ENCODE peak calls at places on chromosomes 13 and 19, in nine cellular contexts. One of them, this sample, is unnamed. For H3K4me1, the result is how much of the 10 kb centered on the place peaks cover.

GRCh38 chr13:112874751-112875300 is 94.2 kb upstream of the MCF2L start:
- DNase-seq in H1: no peak
- DNase-seq in suprapubic skin: no peak
- DNase-seq in sigmoid colon: peak
- DNase-seq in breast epithelium: no peak
- DNase-seq in prostate gland: no peak
- DNase-seq in endothelial cell of umbilical vein: no peak
- DNase-seq in K562: no peak
- DNase-seq in transverse colon: no peak
- DNase-seq in this sample: no peak

GRCh38 chr19:49560358-49560900 is 19.9 kb downstream of the NOSIP start:
- DNase-seq in H1: no peak
- DNase-seq in suprapubic skin: no peak
- DNase-seq in sigmoid colon: no peak
- DNase-seq in breast epithelium: no peak
- DNase-seq in prostate gland: no peak
- DNase-seq in endothelial cell of umbilical vein: no peak
- DNase-seq in K562: peak
- DNase-seq in transverse colon: peak
- DNase-seq in this sample: no peak

GRCh38 chr13:113291997-113292862 is 4.8 kb upstream of the LAMP1 start:
- DNase-seq in H1: no peak
- DNase-seq in suprapubic skin: no peak
- DNase-seq in sigmoid colon: no peak
- DNase-seq in breast epithelium: no peak
- DNase-seq in prostate gland: peak
- DNase-seq in endothelial cell of umbilical vein: peak
- DNase-seq in K562: peak
- DNase-seq in transverse colon: no peak
- DNase-seq in this sample: no peak

GRCh38 chr13:107421028-107421427 is 794.3 kb downstream of the LIG4 start:
- DNase-seq in H1: no peak
- DNase-seq in suprapubic skin: no peak
- DNase-seq in sigmoid colon: no peak
- DNase-seq in breast epithelium: no peak
- DNase-seq in prostate gland: no peak
- DNase-seq in endothelial cell of umbilical vein: peak
- DNase-seq in K562: no peak
- DNase-seq in transverse colon: no peak
- DNase-seq in this sample: no peak

GRCh38 chr19:11448923-11449554 is 13.6 kb downstream of the PRKCSH start:
- DNase-seq in H1: no peak
- DNase-seq in suprapubic skin: no peak
- DNase-seq in sigmoid colon: no peak
- DNase-seq in breast epithelium: no peak
- DNase-seq in prostate gland: no peak
- DNase-seq in endothelial cell of umbilical vein: no peak
- DNase-seq in K562: peak
- DNase-seq in transverse colon: no peak
- DNase-seq in this sample: no peak

GRCh38 chr13:77833331-77833863 is 85.2 kb downstream of the EDNRB start:
- DNase-seq in H1: no peak
- DNase-seq in suprapubic skin: no peak
- DNase-seq in sigmoid colon: no peak
- DNase-seq in breast epithelium: no peak
- DNase-seq in prostate gland: no peak
- DNase-seq in endothelial cell of umbilical vein: no peak
- DNase-seq in K562: no peak
- DNase-seq in transverse colon: no peak
- DNase-seq in this sample: no peak

GRCh38 chr13:99075268-99076191 is 97.7 kb upstream of the DOCK9 start:
- DNase-seq in H1: no peak
- DNase-seq in suprapubic skin: no peak
- DNase-seq in sigmoid colon: no peak
- DNase-seq in breast epithelium: no peak
- DNase-seq in prostate gland: no peak
- DNase-seq in endothelial cell of umbilical vein: no peak
- DNase-seq in K562: no peak
- DNase-seq in transverse colon: no peak
- DNase-seq in this sample: no peak

GRCh38 chr13:75263741-75264407 is 218.1 kb downstream of the TBC1D4 start:
- DNase-seq in H1: no peak
- DNase-seq in suprapubic skin: no peak
- DNase-seq in sigmoid colon: no peak
- DNase-seq in breast epithelium: no peak
- DNase-seq in prostate gland: no peak
- DNase-seq in endothelial cell of umbilical vein: no peak
- DNase-seq in K562: no peak
- DNase-seq in transverse colon: no peak
- DNase-seq in this sample: no peak

GRCh38 chr13:45370922-45371406 is 30.0 kb upstream of the TPT1 start:
- DNase-seq in H1: peak
- DNase-seq in suprapubic skin: no peak
- DNase-seq in sigmoid colon: peak
- DNase-seq in breast epithelium: peak
- DNase-seq in prostate gland: peak
- DNase-seq in endothelial cell of umbilical vein: peak
- DNase-seq in K562: peak
- DNase-seq in transverse colon: peak
- DNase-seq in this sample: no peak

GRCh38 chr19:48363500-48363809 is 285 bp downstream of the TMEM143 start:
- DNase-seq in H1: no peak
- DNase-seq in suprapubic skin: no peak
- DNase-seq in sigmoid colon: no peak
- DNase-seq in breast epithelium: no peak
- DNase-seq in prostate gland: no peak
- DNase-seq in endothelial cell of umbilical vein: no peak
- DNase-seq in K562: no peak
- DNase-seq in transverse colon: no peak
- DNase-seq in this sample: no peak

GRCh38 chr19:27748551-27749152 is 1464.3 kb downstream of the UQCRFS1 start:
- DNase-seq in H1: no peak
- DNase-seq in suprapubic skin: peak
- DNase-seq in sigmoid colon: no peak
- DNase-seq in breast epithelium: no peak
- DNase-seq in prostate gland: no peak
- DNase-seq in endothelial cell of umbilical vein: no peak
- DNase-seq in K562: no peak
- DNase-seq in transverse colon: no peak
- DNase-seq in this sample: peak

GRCh38 chr19:51158474-51159129 is 16.5 kb downstream of the SIGLEC7 start:
- DNase-seq in H1: peak
- DNase-seq in suprapubic skin: no peak
- DNase-seq in sigmoid colon: no peak
- DNase-seq in breast epithelium: no peak
- DNase-seq in prostate gland: peak
- DNase-seq in endothelial cell of umbilical vein: peak
- DNase-seq in K562: peak
- DNase-seq in transverse colon: peak
- DNase-seq in this sample: peak

DNA sequence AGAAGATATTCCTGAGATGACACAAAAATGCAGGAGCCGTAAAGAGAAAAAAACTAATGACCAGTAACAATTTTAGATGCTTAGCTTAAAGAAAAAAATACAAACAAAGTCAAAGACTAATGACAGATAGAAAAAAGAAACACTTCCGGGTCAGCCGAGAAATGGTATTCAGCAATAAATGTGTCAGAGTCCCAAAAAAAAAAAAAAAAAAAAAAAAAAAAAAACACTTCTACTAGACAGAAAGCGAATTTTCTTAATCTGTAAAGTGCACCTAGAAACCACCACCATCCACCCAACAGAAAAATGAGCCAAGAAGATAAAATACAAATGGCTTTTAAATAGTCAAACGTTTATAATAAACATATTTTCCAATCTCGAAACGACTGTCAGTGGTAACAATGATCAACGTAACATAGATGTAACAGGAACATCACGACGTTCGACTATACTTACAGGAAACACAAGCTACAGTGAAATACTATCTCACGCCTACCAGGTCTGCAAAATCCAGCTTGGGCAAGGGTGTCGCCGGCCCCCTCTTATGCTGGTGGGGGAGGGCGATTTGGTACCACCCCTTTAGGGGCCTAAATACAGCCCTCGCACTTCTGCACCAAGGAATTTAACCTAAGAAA is 10.6 kb downstream of the ABHD17A start:
- DNase-seq in H1: no peak
- DNase-seq in suprapubic skin: no peak
- DNase-seq in sigmoid colon: no peak
- DNase-seq in breast epithelium: no peak
- DNase-seq in prostate gland: no peak
- DNase-seq in endothelial cell of umbilical vein: no peak
- DNase-seq in K562: no peak
- DNase-seq in transverse colon: no peak
- DNase-seq in this sample: no peak
- H3K4me1 ChIP-seq in H1: under half
- H3K4me1 ChIP-seq in suprapubic skin: under half
- H3K4me1 ChIP-seq in sigmoid colon: under half
- H3K4me1 ChIP-seq in breast epithelium: under half
- H3K4me1 ChIP-seq in prostate gland: under half
- H3K4me1 ChIP-seq in endothelial cell of umbilical vein: under half
- H3K4me1 ChIP-seq in K562: under half
- H3K4me1 ChIP-seq in transverse colon: under half
- H3K4me1 ChIP-seq in this sample: half or more

DNA sequence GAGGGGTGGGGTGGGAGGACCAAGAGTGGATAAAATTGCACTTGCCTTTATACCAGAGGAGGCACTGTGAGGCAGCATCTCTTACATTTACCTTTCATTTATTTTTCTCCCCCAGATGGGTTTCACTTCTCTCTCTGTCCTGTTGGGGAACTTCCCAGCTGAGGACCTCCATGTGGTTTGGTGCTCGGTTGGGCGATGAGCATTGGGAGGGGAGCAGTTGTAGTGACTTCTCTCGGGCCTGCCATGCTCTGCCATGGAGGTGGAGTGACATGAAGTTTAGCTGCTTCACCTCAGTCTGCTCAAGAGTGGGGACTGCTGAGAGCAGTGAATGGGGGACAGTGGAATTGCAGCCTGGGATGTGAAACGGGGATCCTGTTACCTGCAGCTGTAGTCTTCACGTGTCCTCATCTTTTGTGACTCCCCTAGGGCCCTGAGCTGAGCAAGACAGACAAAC is 23.1 kb upstream of the CXCL17 start:
- DNase-seq in H1: no peak
- DNase-seq in suprapubic skin: no peak
- DNase-seq in sigmoid colon: no peak
- DNase-seq in breast epithelium: no peak
- DNase-seq in prostate gland: no peak
- DNase-seq in endothelial cell of umbilical vein: no peak
- DNase-seq in K562: no peak
- DNase-seq in transverse colon: no peak
- DNase-seq in this sample: no peak
- TF ChIP-seq POLR2AphosphoS5 in H1: no peak
- TF ChIP-seq POLR2AphosphoS5 in suprapubic skin: no peak
- TF ChIP-seq POLR2AphosphoS5 in sigmoid colon: no peak
- TF ChIP-seq POLR2AphosphoS5 in breast epithelium: no peak
- TF ChIP-seq POLR2AphosphoS5 in prostate gland: no peak
- TF ChIP-seq POLR2AphosphoS5 in endothelial cell of umbilical vein: no peak
- TF ChIP-seq POLR2AphosphoS5 in K562: no peak
- TF ChIP-seq POLR2AphosphoS5 in transverse colon: no peak
- TF ChIP-seq POLR2AphosphoS5 in this sample: no peak

GRCh38 chr13:78867655-78868054 is 208.7 kb upstream of the OBI1 start:
- DNase-seq in H1: no peak
- DNase-seq in suprapubic skin: no peak
- DNase-seq in sigmoid colon: no peak
- DNase-seq in breast epithelium: no peak
- DNase-seq in prostate gland: no peak
- DNase-seq in endothelial cell of umbilical vein: no peak
- DNase-seq in K562: no peak
- DNase-seq in transverse colon: no peak
- DNase-seq in this sample: no peak
- TF ChIP-seq POLR2A in H1: no peak
- TF ChIP-seq POLR2A in suprapubic skin: no peak
- TF ChIP-seq POLR2A in sigmoid colon: no peak
- TF ChIP-seq POLR2A in breast epithelium: no peak
- TF ChIP-seq POLR2A in prostate gland: no peak
- TF ChIP-seq POLR2A in endothelial cell of umbilical vein: no peak
- TF ChIP-seq POLR2A in K562: no peak
- TF ChIP-seq POLR2A in transverse colon: no peak
- TF ChIP-seq POLR2A in this sample: no peak

GRCh38 chr13:90738881-90739280 is 608.6 kb upstream of the MIR17HG start:
- DNase-seq in H1: no peak
- DNase-seq in suprapubic skin: no peak
- DNase-seq in sigmoid colon: no peak
- DNase-seq in breast epithelium: no peak
- DNase-seq in prostate gland: no peak
- DNase-seq in endothelial cell of umbilical vein: no peak
- DNase-seq in K562: no peak
- DNase-seq in transverse colon: no peak
- DNase-seq in this sample: no peak
- H3K4me1 ChIP-seq in H1: under half
- H3K4me1 ChIP-seq in suprapubic skin: under half
- H3K4me1 ChIP-seq in sigmoid colon: under half
- H3K4me1 ChIP-seq in breast epithelium: under half
- H3K4me1 ChIP-seq in prostate gland: under half
- H3K4me1 ChIP-seq in endothelial cell of umbilical vein: under half
- H3K4me1 ChIP-seq in K562: under half
- H3K4me1 ChIP-seq in transverse colon: under half
- H3K4me1 ChIP-seq in this sample: under half

DNA sequence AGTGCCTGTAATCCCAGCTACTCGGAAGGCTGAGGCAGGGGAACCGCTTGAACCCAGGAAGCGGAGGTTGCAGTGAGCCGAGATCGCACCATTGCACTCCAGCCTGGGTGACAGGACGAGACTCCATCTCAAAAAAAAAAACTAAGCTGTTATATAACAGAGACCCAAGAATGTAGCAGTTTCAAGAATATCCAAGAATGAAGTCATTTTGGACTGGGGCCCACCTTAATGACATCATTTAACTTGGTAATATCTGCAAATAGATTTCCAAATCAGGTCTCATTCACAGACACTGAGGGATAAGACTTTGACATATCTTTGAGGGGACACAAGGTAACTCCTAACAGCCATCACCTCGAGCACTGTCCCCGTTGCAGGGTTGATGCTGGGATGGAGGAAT is 36.5 kb upstream of the MRI1 start:
- DNase-seq in H1: no peak
- DNase-seq in suprapubic skin: no peak
- DNase-seq in sigmoid colon: no peak
- DNase-seq in breast epithelium: no peak
- DNase-seq in prostate gland: no peak
- DNase-seq in endothelial cell of umbilical vein: no peak
- DNase-seq in K562: no peak
- DNase-seq in transverse colon: no peak
- DNase-seq in this sample: no peak
- TF ChIP-seq POLR2AphosphoS5 in H1: no peak
- TF ChIP-seq POLR2AphosphoS5 in suprapubic skin: no peak
- TF ChIP-seq POLR2AphosphoS5 in sigmoid colon: no peak
- TF ChIP-seq POLR2AphosphoS5 in breast epithelium: no peak
- TF ChIP-seq POLR2AphosphoS5 in prostate gland: no peak
- TF ChIP-seq POLR2AphosphoS5 in endothelial cell of umbilical vein: no peak
- TF ChIP-seq POLR2AphosphoS5 in K562: no peak
- TF ChIP-seq POLR2AphosphoS5 in transverse colon: no peak
- TF ChIP-seq POLR2AphosphoS5 in this sample: no peak

GRCh38 chr13:79909664-79910063 is 428.7 kb downstream of the NDFIP2 start:
- DNase-seq in H1: no peak
- DNase-seq in suprapubic skin: no peak
- DNase-seq in sigmoid colon: no peak
- DNase-seq in breast epithelium: no peak
- DNase-seq in prostate gland: no peak
- DNase-seq in endothelial cell of umbilical vein: peak
- DNase-seq in K562: no peak
- DNase-seq in transverse colon: no peak
- DNase-seq in this sample: no peak
- TF ChIP-seq POLR2A in H1: no peak
- TF ChIP-seq POLR2A in suprapubic skin: no peak
- TF ChIP-seq POLR2A in sigmoid colon: no peak
- TF ChIP-seq POLR2A in breast epithelium: no peak
- TF ChIP-seq POLR2A in prostate gland: no peak
- TF ChIP-seq POLR2A in endothelial cell of umbilical vein: no peak
- TF ChIP-seq POLR2A in K562: no peak
- TF ChIP-seq POLR2A in transverse colon: no peak
- TF ChIP-seq POLR2A in this sample: no peak

GRCh38 chr13:48505597-48506091 is 27.2 kb downstream of the RCBTB2 start:
- DNase-seq in H1: no peak
- DNase-seq in suprapubic skin: no peak
- DNase-seq in sigmoid colon: no peak
- DNase-seq in breast epithelium: no peak
- DNase-seq in prostate gland: peak
- DNase-seq in endothelial cell of umbilical vein: no peak
- DNase-seq in K562: no peak
- DNase-seq in transverse colon: peak
- DNase-seq in this sample: no peak
- H3K4me1 ChIP-seq in H1: under half
- H3K4me1 ChIP-seq in suprapubic skin: under half
- H3K4me1 ChIP-seq in sigmoid colon: under half
- H3K4me1 ChIP-seq in breast epithelium: under half
- H3K4me1 ChIP-seq in prostate gland: under half
- H3K4me1 ChIP-seq in endothelial cell of umbilical vein: under half
- H3K4me1 ChIP-seq in K562: under half
- H3K4me1 ChIP-seq in transverse colon: under half
- H3K4me1 ChIP-seq in this sample: half or more

This sample was measured in vagina.